ENCODE peak calls at places on chromosomes 2 and 18, in four cellular contexts. T, F, Q and D are unnamed samples.
A peak's percentile ranks its signal among the peaks of the same experiment; 100 is the strongest.

GRCh38 chr2:119259296-119259860 is 35.7 kb downstream of the STEAP3 start:
- DNase-seq in Q (peak; percentile 47), F (no peak), T (no peak), D (peak; percentile 42)

GRCh38 chr2:214217599-214217998 is 193.3 kb upstream of the VWC2L start:
- DNase-seq in Q (no peak), F (no peak), T (no peak), D (no peak)

GRCh38 chr2:165440367-165440766 is 29.1 kb upstream of the CSRNP3 start:
- DNase-seq in T (peak; percentile 4), F (no peak), Q (peak; percentile 51), D (no peak)

GRCh38 chr2:215410932-215411285 is 25.0 kb downstream of the FN1 start:
- DNase-seq in Q (no peak), T (peak; percentile 98), F (no peak), D (no peak)

GRCh38 chr2:48347712-48348111 is 182.2 kb upstream of the STON1 start:
- DNase-seq in F (no peak), Q (peak; percentile 37), T (no peak), D (no peak)

GRCh38 chr2:108594132-108594981 is 60.1 kb downstream of the LIMS1 start:
- DNase-seq in Q (peak; percentile 82), F (no peak), T (peak; percentile 93), D (no peak)

GRCh38 chr2:207166349-207167128 is 791 bp upstream of the KLF7 start:
- DNase-seq in T (peak; percentile 81), F (peak; percentile 84), Q (peak; percentile 92), D (peak; percentile 87)

GRCh38 chr2:64422466-64422865 is 31.5 kb upstream of the LGALSL start:
- DNase-seq in Q (no peak), T (no peak), F (no peak), D (no peak)

GRCh38 chr18:33761363-33761762 is 183.3 kb downstream of the ASXL3 start:
- DNase-seq in T (peak; percentile 28), Q (no peak), F (no peak), D (no peak)

GRCh38 chr18:76493213-76494107 is 1.6 kb downstream of the ZNF516 start:
- DNase-seq in Q (peak; percentile 67), F (no peak), T (peak; percentile 72), D (peak; percentile 64)

GRCh38 chr2:102453497-102453896 is 19.5 kb upstream of the SLC9A4 start:
- DNase-seq in T (no peak), F (no peak), Q (no peak), D (no peak)

GRCh38 chr2:168662651-168663208 is 139.7 kb upstream of the NOSTRIN start:
- DNase-seq in Q (no peak), T (no peak), F (no peak), D (no peak)

GRCh38 chr18:32019251-32019943 is 772 bp downstream of the RNF125 start:
- DNase-seq in T (no peak), Q (peak; percentile 65), F (peak; percentile 69), D (peak; percentile 49)

GRCh38 chr2:240420206-240420899 is 15.1 kb upstream of the GPC1 start:
- DNase-seq in F (no peak), T (no peak), Q (no peak), D (no peak)

GRCh38 chr2:219060821-219061791 is at the start of gene IHH:
- DNase-seq in Q (peak; percentile 40), T (no peak), F (peak; percentile 74), D (peak; percentile 56)
- H3K27me3 ChIP-seq in Q (peaks cover 65% of the 10 kb centered on the region), T (peaks cover 84% of the 10 kb centered on the region), F (peaks cover 77% of the 10 kb centered on the region), D (peaks cover 66% of the 10 kb centered on the region)

DNA sequence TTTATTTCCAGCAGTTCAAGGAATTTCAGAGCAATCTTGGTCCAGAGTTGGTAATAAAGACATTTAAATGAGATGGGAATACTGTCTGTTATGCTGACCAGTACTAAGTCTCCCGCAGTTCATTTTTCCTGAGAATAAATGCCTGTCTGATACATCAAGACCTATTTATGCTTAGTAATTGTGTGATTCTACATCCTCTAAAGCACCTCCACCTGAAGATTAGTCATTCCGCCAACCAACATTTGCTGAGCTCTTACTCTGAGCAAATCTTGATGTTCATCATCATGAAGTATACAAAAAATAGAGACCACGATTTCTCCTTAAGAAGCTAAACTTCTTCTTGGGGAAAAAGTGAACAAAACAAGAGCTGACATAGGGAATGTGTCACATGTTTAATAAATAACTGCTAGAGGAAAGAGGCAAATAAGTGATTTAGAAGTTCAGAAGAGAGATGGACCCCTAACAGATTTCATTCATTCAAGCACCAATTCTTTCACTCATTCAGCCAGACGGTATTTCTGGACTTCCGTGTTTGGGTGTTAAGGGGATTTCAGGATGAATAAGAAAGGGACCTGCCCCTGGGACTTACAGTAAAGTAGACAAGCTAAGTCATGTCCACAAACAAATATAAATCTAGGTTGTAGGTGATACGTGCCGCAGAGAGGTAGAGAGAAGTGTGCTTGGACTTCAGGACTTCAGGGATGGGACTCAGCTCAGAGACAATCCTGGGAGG is 34.2 kb upstream of the PPP4R1 start:
- DNase-seq in Q (no peak), F (no peak), T (no peak), D (no peak)
- H4K5ac ChIP-seq in Q (no peak overlapping the region), F (no peak overlapping the region), T (peak overlapping the region; percentile 18), D (no peak overlapping the region)

DNA sequence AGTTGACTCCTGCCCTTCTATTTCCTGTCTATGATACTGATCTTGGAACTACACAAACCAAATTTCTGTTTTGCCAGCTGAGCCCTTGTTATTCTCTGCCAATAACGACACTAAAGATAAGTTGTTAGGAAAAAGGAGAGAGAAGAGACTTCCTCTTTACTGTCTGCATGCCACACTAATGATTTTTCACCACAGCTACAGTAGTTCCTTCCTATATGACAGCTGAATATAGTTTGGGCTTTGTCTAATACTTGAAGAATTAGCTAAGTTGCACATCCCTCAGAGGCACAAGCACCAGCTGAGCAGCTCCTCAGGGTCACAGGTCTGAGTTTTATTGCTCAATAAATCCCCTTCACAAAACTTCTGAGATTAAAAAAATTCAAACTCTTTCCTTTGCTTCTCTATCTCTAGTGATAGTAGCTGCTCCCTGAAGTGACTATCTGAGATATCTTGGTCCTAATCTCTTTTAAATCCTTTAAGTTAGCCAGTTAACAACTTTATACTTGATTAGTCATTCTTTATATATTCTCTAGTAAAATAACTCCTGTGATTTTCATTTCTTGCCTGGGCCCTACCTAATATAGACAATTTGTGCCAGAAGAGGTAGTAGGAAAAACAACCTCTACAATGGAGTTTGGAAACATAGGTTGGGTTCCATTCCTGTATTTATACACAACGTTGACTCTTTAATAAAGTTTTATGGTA is 253.0 kb upstream of the CNTNAP5 start:
- DNase-seq in F (no peak), T (no peak), Q (peak; percentile 7), D (no peak)
- H3K27me3 ChIP-seq in F (no peaks in the 10 kb centered on the region), T (no peaks in the 10 kb centered on the region), Q (no peaks in the 10 kb centered on the region), D (no peaks in the 10 kb centered on the region)

GRCh38 chr2:131031431-131031841 is 61.8 kb downstream of the FAM168B start:
- DNase-seq in F (no peak), T (no peak), Q (no peak), D (no peak)
- H4K5ac ChIP-seq in F (no peak overlapping the region), T (no peak overlapping the region), Q (no peak overlapping the region), D (no peak overlapping the region)

GRCh38 chr2:161426416-161426787 is 10.3 kb downstream of the TBR1 start:
- DNase-seq in T (no peak), F (no peak), Q (peak; percentile 8), D (no peak)

GRCh38 chr2:161427413-161428239 is 11.5 kb downstream of the TBR1 start:
- DNase-seq in F (peak; percentile 75), T (no peak), Q (peak; percentile 42), D (peak; percentile 48)

GRCh38 chr2:161424992-161425391 is 8.9 kb downstream of the TBR1 start:
- DNase-seq in Q (no peak), F (no peak), T (no peak), D (no peak)

GRCh38 chr2:161426788-161427412 is 10.8 kb downstream of the TBR1 start:
- DNase-seq in F (peak; percentile 64), T (peak; percentile 43), Q (peak; percentile 51), D (peak; percentile 41)

DNA sequence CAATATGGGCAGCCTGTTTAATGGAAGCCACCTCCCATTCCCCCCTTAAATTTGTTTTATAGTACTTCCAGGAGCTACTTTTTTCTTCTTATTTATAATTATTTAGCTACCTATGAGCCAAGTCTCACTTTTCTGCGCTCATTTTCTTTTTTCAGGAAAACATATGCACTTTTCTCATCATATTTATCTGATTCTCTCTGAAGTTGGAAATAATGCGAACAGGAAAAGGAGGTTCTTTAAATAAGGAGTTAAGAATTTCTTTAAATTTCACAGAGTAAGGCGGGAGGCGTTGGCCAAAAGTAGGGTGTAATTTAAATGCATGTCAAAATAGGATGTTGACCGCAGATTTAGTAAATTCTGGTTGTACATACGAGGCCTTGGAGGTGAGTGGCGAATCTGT is 9.9 kb downstream of the TBR1 start:
- DNase-seq in Q (no peak), F (no peak), T (no peak), D (no peak)
- H3K27me3 ChIP-seq in Q (peaks cover 59% of the 10 kb centered on the region), F (peaks cover 88% of the 10 kb centered on the region), T (peaks cover 79% of the 10 kb centered on the region), D (peaks cover 79% of the 10 kb centered on the region)

GRCh38 chr18:49342690-49343089 is 117.8 kb downstream of the DYM start:
- DNase-seq in T (peak; percentile 26), Q (no peak), F (no peak), D (no peak)

GRCh38 chr18:49343179-49343578 is 117.3 kb downstream of the DYM start:
- DNase-seq in Q (no peak), T (no peak), F (no peak), D (no peak)

GRCh38 chr18:49340446-49340845 is 120.0 kb downstream of the DYM start:
- DNase-seq in Q (peak; percentile 56), F (no peak), T (peak; percentile 64), D (no peak)

GRCh38 chr18:49344825-49345224 is 115.6 kb downstream of the DYM start:
- DNase-seq in F (no peak), Q (no peak), T (no peak), D (no peak)

DNA sequence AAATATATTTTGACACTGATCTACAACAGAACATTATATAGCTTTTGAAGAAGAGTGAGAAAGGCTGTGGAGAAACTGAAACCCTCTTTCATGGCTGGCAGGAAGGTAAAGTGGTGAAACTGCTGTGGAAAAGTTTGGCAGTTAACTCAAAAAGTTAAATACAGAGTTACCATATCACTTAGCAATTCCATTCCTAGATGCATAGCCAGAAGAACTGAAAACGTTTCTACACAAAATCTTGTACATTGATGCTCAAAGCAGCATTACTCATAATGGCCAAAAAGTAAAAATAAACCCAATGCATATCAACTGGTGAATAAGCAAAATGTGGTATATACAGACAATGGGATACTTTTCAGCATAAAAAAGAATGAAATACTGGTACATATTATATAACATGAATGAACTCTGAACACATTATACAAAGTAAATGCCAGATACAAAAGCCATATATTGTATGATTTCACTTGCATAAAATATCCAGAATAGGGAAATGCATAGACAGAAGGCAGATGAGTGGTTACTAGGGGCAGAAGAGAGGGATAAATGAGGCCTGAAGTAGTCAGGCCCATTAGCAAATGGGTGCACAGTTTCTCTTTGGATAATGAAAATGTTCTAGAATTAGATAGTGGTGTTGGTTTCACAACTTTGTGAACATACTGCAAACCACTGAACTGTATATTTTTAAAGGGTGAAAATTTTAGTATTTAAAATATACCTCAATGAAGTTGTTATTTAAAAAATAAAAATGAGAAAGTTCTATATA is 114.3 kb downstream of the DYM start:
- DNase-seq in Q (no peak), T (peak; percentile 53), F (no peak), D (no peak)
- H4K5ac ChIP-seq in Q (no peak overlapping the region), T (no peak overlapping the region), F (no peak overlapping the region), D (no peak overlapping the region)

GRCh38 chr2:221972813-221973478 is 325.9 kb downstream of the PAX3 start:
- DNase-seq in T (no peak), Q (no peak), F (no peak), D (no peak)
- H3K27me3 ChIP-seq in T (peaks cover 7% of the 10 kb centered on the region), Q (no peaks in the 10 kb centered on the region), F (no peaks in the 10 kb centered on the region), D (no peaks in the 10 kb centered on the region)